ENCODE peak calls at places on chromosomes 5 and 9, in nine cellular contexts. T is ELF-1; M is nephron progenitor cell; Q is stimulated activated CD8-positive, alpha-beta memory T cell treated with anti-CD3 and anti-CD28 coated beads, Interleukin-7, amount 100 ng/mL, for 4 hours; C is germinal center; H is Karpas-422; F is DMS79; B is fibroblast of mammary gland; Y is CD4-positive, alpha-beta T cell. S is an unnamed sample.

GRCh38 chr9:120257483-120257882 is 322.5 kb downstream of the CDK5RAP2 start:
- DNase-seq in T (no peak), B (peak; percentile 40), M (no peak), H (peak; percentile 25), Q (no peak), Y (no peak), C (no peak), F (no peak), S (no peak)

GRCh38 chr5:51960617-51961115 is 577.4 kb downstream of the ISL1 start:
- DNase-seq in C (no peak), T (no peak), H (no peak), F (no peak), B (peak; percentile 4), Q (no peak), Y (no peak), M (no peak), S (no peak)

GRCh38 chr5:114184006-114184405 is 177.9 kb upstream of the KCNN2 start:
- DNase-seq in H (no peak), M (no peak), B (peak; percentile 14), F (no peak), Y (no peak), C (no peak), Q (no peak), T (no peak), S (no peak)

GRCh38 chr5:60196382-60197113 is 303.0 kb upstream of the PDE4D start:
- DNase-seq in F (no peak), T (no peak), B (peak; percentile 98), C (no peak), M (no peak), H (no peak), Y (no peak), Q (no peak), S (no peak)

GRCh38 chr5:50727149-50727496 is 60.7 kb downstream of the PARP8 start:
- DNase-seq in T (no peak), M (no peak), Q (no peak), H (no peak), C (no peak), Y (no peak), F (no peak), B (peak; percentile 53), S (no peak)

GRCh38 chr5:2017540-2018389 is 135.0 kb upstream of the IRX4 start:
- DNase-seq in M (no peak), H (peak; percentile 85), Q (no peak), C (peak; percentile 52), Y (no peak), B (peak; percentile 30), T (peak; percentile 56), F (no peak), S (no peak)

GRCh38 chr5:2120361-2120760 is 237.6 kb upstream of the IRX4 start:
- DNase-seq in Y (no peak), C (no peak), H (no peak), Q (no peak), T (no peak), B (no peak), M (no peak), F (no peak), S (no peak)

GRCh38 chr5:153866176-153866575 is 172.5 kb downstream of the FAM114A2 start:
- DNase-seq in H (no peak), M (no peak), Y (no peak), C (no peak), T (no peak), Q (no peak), B (peak; percentile 32), F (no peak), S (no peak)

GRCh38 chr9:128550770-128551651 is 1.4 kb upstream of the SPTAN1 start:
- DNase-seq in H (peak; percentile 48), B (peak; percentile 41), Q (no peak), C (no peak), M (peak; percentile 45), Y (no peak), F (no peak), T (peak; percentile 19), S (no peak)

GRCh38 chr9:4293293-4293931 is 6.5 kb downstream of the GLIS3 start:
- DNase-seq in Q (no peak), T (peak; percentile 31), M (no peak), Y (no peak), F (no peak), B (peak; percentile 98), C (no peak), H (no peak), S (no peak)

GRCh38 chr9:2127486-2127885 is 112.3 kb downstream of the SMARCA2 start:
- DNase-seq in Y (no peak), M (no peak), C (no peak), Q (no peak), F (no peak), T (no peak), B (peak; percentile 65), H (no peak), S (no peak)

GRCh38 chr9:115640887-115641286 is 512.7 kb upstream of the PAPPA start:
- DNase-seq in Y (no peak), B (peak; percentile 87), F (no peak), T (no peak), Q (no peak), H (no peak), C (no peak), M (no peak), S (no peak)

GRCh38 chr5:93579561-93580386 is 1.2 kb downstream of the NR2F1-AS1 start:
- DNase-seq in F (no peak), T (peak; percentile 62), Y (no peak), Q (no peak), B (peak; percentile 49), M (peak; percentile 64), H (no peak), C (no peak), S (no peak)

GRCh38 chr9:87567047-87567446 is 69.4 kb downstream of the DAPK1 start:
- DNase-seq in M (no peak), Y (no peak), F (no peak), T (no peak), B (peak; percentile 18), C (no peak), H (no peak), Q (no peak), S (no peak)

GRCh38 chr5:15943487-15943886 is 236.1 kb downstream of the MARCHF11 start:
- DNase-seq in H (no peak), M (no peak), Q (no peak), T (no peak), Y (no peak), B (no peak), C (no peak), F (no peak), S (no peak)

GRCh38 chr9:88198346-88198807 is 60.1 kb upstream of the SPATA31C2 start:
- DNase-seq in H (peak; percentile 66), M (no peak), T (no peak), Y (no peak), C (no peak), F (no peak), Q (no peak), B (peak; percentile 62), S (no peak)

GRCh38 chr5:110177729-110178128 is 488.0 kb downstream of the MAN2A1 start:
- DNase-seq in B (no peak), F (no peak), Q (no peak), M (no peak), H (no peak), C (no peak), T (no peak), Y (no peak), S (no peak)

GRCh38 chr5:106543330-106543729 is 1127.4 kb downstream of the EFNA5 start:
- DNase-seq in M (no peak), H (no peak), T (no peak), F (no peak), Y (no peak), B (no peak), C (no peak), Q (no peak), S (no peak)

GRCh38 chr5:97846646-97847045 is 663.6 kb upstream of the RIOK2 start:
- DNase-seq in T (no peak), F (no peak), B (no peak), Y (no peak), C (no peak), M (no peak), Q (no peak), H (no peak), S (no peak)

S was measured in activated T-helper 1 cell treated with anti-CD3 and anti-CD28 coated beads, Interleukin-12 subunit alpha, Interleukin-12 subunit beta, Interleukin-2, Interleukin-4 antibody, amounts not matched to agents 30 ng/mL and 10 ng/mL and 1 ng/mL, durations not matched to agents 14 hours and 24 hours and 36 hours.